ENCODE peak calls at places on chromosomes 16 and 17, in five cellular contexts. K, L, Z, D and C are unnamed samples.

GRCh38 chr17:16352838-16353701 is at the start of gene CENPV:
- DNase-seq in K (peak; percentile 73), Z (peak; percentile 54), D (peak; percentile 63), L (peak; percentile 32), C (peak; percentile 95)

GRCh38 chr16:19718624-19718965 is 524 bp downstream of the IQCK start:
- DNase-seq in Z (no peak), L (peak; percentile 18), K (no peak), D (no peak), C (no peak)

GRCh38 chr16:31700530-31701388 is 172.8 kb upstream of the ZNF267 start:
- DNase-seq in Z (peak; percentile 78), L (peak; percentile 39), D (no peak), K (peak; percentile 88), C (no peak)

GRCh38 chr16:78770353-78771091 is 671.1 kb downstream of the WWOX start:
- DNase-seq in L (peak; percentile 29), Z (peak; percentile 78), D (peak; percentile 16), K (peak; percentile 90), C (peak; percentile 96)

GRCh38 chr16:2082171-2082982 is 34.6 kb downstream of the TSC2 start:
- DNase-seq in D (no peak), K (no peak), L (peak; percentile 73), Z (no peak), C (peak; percentile 74)

GRCh38 chr16:53545433-53545832 is 42.4 kb upstream of the AKTIP start:
- DNase-seq in L (no peak), Z (peak; percentile 14), D (no peak), K (no peak), C (no peak)

GRCh38 chr17:7177210-7177953 is 1.8 kb downstream of the ASGR1 start:
- DNase-seq in K (peak; percentile 89), D (peak; percentile 63), Z (peak; percentile 52), L (peak; percentile 61), C (peak; percentile 99)

GRCh38 chr16:30006659-30007377 is 4.0 kb downstream of the DOC2A start:
- DNase-seq in K (no peak), D (no peak), L (no peak), Z (no peak), C (no peak)

GRCh38 chr16:73275448-73275847 is 227.5 kb upstream of the ZFHX3 start:
- DNase-seq in Z (no peak), D (no peak), L (no peak), K (no peak), C (no peak)

GRCh38 chr16:2170587-2171435 is 15.2 kb downstream of the TRAF7 start:
- DNase-seq in D (no peak), L (no peak), K (no peak), Z (no peak), C (no peak)

GRCh38 chr16:58426095-58426494 is 33.8 kb downstream of the GINS3 start:
- DNase-seq in Z (no peak), D (no peak), L (no peak), K (no peak), C (no peak)

GRCh38 chr16:85613609-85614337 is 651 bp downstream of the GSE1 start:
- DNase-seq in D (peak; percentile 97), Z (no peak), K (peak; percentile 85), L (peak; percentile 14), C (peak; percentile 65)

GRCh38 chr16:90077757-90078593 is 844 bp upstream of the PRDM7 start:
- DNase-seq in K (no peak), Z (no peak), L (peak; percentile 42), D (peak; percentile 52), C (peak; percentile 18)

GRCh38 chr17:39979865-39980401 is 674 bp upstream of the PSMD3 start:
- DNase-seq in Z (peak; percentile 7), K (no peak), L (no peak), D (peak; percentile 38), C (peak; percentile 35)

GRCh38 chr16:86501989-86502855 is 8.1 kb upstream of the FOXF1 start:
- DNase-seq in L (no peak), K (no peak), D (no peak), Z (no peak), C (no peak)

GRCh38 chr16:25014500-25015147 is 545 bp downstream of the ARHGAP17 start:
- DNase-seq in Z (no peak), D (peak; percentile 56), K (peak; percentile 66), L (peak; percentile 52), C (peak; percentile 62)